ENCODE peak calls at places on chromosomes 2 and 18, in four cellular contexts. One of them, this sample, is unnamed.

GRCh38 chr2:220585241-220585640 is 957.8 kb downstream of the SLC4A3 start:
- DNase-seq in astrocyte: peak; percentile 5
- DNase-seq in H7: no peak
- DNase-seq in AG10803: peak; percentile 4
- DNase-seq in this sample: no peak

GRCh38 chr2:112591413-112591812 is 7.0 kb downstream of the CHCHD5 start:
- DNase-seq in astrocyte: no peak
- DNase-seq in H7: no peak
- DNase-seq in AG10803: no peak
- DNase-seq in this sample: no peak

GRCh38 chr2:133434962-133435668 is 133.1 kb downstream of the NCKAP5 start:
- DNase-seq in astrocyte: peak; percentile 88
- DNase-seq in H7: no peak
- DNase-seq in AG10803: peak; percentile 24
- DNase-seq in this sample: peak; percentile 33

GRCh38 chr18:79988925-79989361 is 580 bp upstream of the TXNL4A start:
- DNase-seq in astrocyte: peak; percentile 44
- DNase-seq in H7: peak; percentile 78
- DNase-seq in AG10803: peak; percentile 62
- DNase-seq in this sample: no peak

GRCh38 chr18:75393721-75394120 is 33.8 kb downstream of the SMIM21 start:
- DNase-seq in astrocyte: no peak
- DNase-seq in H7: no peak
- DNase-seq in AG10803: peak; percentile 85
- DNase-seq in this sample: no peak

GRCh38 chr18:37577051-37577611 is 11.5 kb upstream of the CELF4 start:
- DNase-seq in astrocyte: no peak
- DNase-seq in H7: peak; percentile 85
- DNase-seq in AG10803: no peak
- DNase-seq in this sample: no peak

GRCh38 chr18:42447688-42448087 is 492.7 kb downstream of the PIK3C3 start:
- DNase-seq in astrocyte: no peak
- DNase-seq in H7: no peak
- DNase-seq in AG10803: no peak
- DNase-seq in this sample: no peak

GRCh38 chr2:189608799-189609422 is 28.3 kb upstream of the SLC40A1 start:
- DNase-seq in astrocyte: peak; percentile 8
- DNase-seq in H7: no peak
- DNase-seq in AG10803: peak; percentile 51
- DNase-seq in this sample: no peak

GRCh38 chr18:69172046-69172445 is 228.6 kb upstream of the DOK6 start:
- DNase-seq in astrocyte: no peak
- DNase-seq in H7: no peak
- DNase-seq in AG10803: peak; percentile 17
- DNase-seq in this sample: no peak

GRCh38 chr2:64668542-64668941 is 14.8 kb upstream of the SERTAD2 start:
- DNase-seq in astrocyte: no peak
- DNase-seq in H7: no peak
- DNase-seq in AG10803: no peak
- DNase-seq in this sample: no peak

GRCh38 chr2:181984060-181984459 is 1.6 kb upstream of the PPP1R1C start:
- DNase-seq in astrocyte: no peak
- DNase-seq in H7: no peak
- DNase-seq in AG10803: no peak
- DNase-seq in this sample: no peak

GRCh38 chr2:173961346-173961705 is 3.8 kb downstream of the SP3 start:
- DNase-seq in astrocyte: no peak
- DNase-seq in H7: no peak
- DNase-seq in AG10803: no peak
- DNase-seq in this sample: no peak

GRCh38 chr2:173958198-173958846 is 6.9 kb downstream of the SP3 start:
- DNase-seq in astrocyte: no peak
- DNase-seq in H7: no peak
- DNase-seq in AG10803: no peak
- DNase-seq in this sample: no peak

GRCh38 chr2:173959358-173959884 is 5.8 kb downstream of the SP3 start:
- DNase-seq in astrocyte: no peak
- DNase-seq in H7: no peak
- DNase-seq in AG10803: no peak
- DNase-seq in this sample: no peak

GRCh38 chr2:173962036-173962435 is 3.1 kb downstream of the SP3 start:
- DNase-seq in astrocyte: no peak
- DNase-seq in H7: no peak
- DNase-seq in AG10803: no peak
- DNase-seq in this sample: no peak

GRCh38 chr2:173959909-173960308 is 5.3 kb downstream of the SP3 start:
- DNase-seq in astrocyte: no peak
- DNase-seq in H7: no peak
- DNase-seq in AG10803: no peak
- DNase-seq in this sample: no peak
- H3K4me3 ChIP-seq in astrocyte: no peak overlapping the region
- H3K4me3 ChIP-seq in H7: no peak overlapping the region
- H3K4me3 ChIP-seq in AG10803: no peak overlapping the region
- H3K4me3 ChIP-seq in this sample: no peak overlapping the region

GRCh38 chr2:234165421-234165820 is 114.9 kb downstream of the SPP2 start:
- DNase-seq in astrocyte: peak; percentile 98
- DNase-seq in H7: no peak
- DNase-seq in AG10803: peak; percentile 86
- DNase-seq in this sample: peak; percentile 49

GRCh38 chr2:234163510-234163909 is 113.0 kb downstream of the SPP2 start:
- DNase-seq in astrocyte: no peak
- DNase-seq in H7: no peak
- DNase-seq in AG10803: no peak
- DNase-seq in this sample: no peak

GRCh38 chr2:234161932-234162331 is 111.4 kb downstream of the SPP2 start:
- DNase-seq in astrocyte: no peak
- DNase-seq in H7: no peak
- DNase-seq in AG10803: no peak
- DNase-seq in this sample: no peak

GRCh38 chr2:234164499-234165409 is 114.3 kb downstream of the SPP2 start:
- DNase-seq in astrocyte: no peak
- DNase-seq in H7: no peak
- DNase-seq in AG10803: no peak
- DNase-seq in this sample: no peak

GRCh38 chr2:234162876-234163275 is 112.4 kb downstream of the SPP2 start:
- DNase-seq in astrocyte: no peak
- DNase-seq in H7: no peak
- DNase-seq in AG10803: no peak
- DNase-seq in this sample: no peak
- H3K4me3 ChIP-seq in astrocyte: no peak overlapping the region
- H3K4me3 ChIP-seq in H7: no peak overlapping the region
- H3K4me3 ChIP-seq in AG10803: no peak overlapping the region
- H3K4me3 ChIP-seq in this sample: no peak overlapping the region

GRCh38 chr2:54208364-54209240 is 47.4 kb downstream of the TSPYL6 start:
- DNase-seq in astrocyte: peak; percentile 59
- DNase-seq in H7: no peak
- DNase-seq in AG10803: peak; percentile 74
- DNase-seq in this sample: no peak
- H3K4me3 ChIP-seq in astrocyte: no peak overlapping the region
- H3K4me3 ChIP-seq in H7: no peak overlapping the region
- H3K4me3 ChIP-seq in AG10803: no peak overlapping the region
- H3K4me3 ChIP-seq in this sample: no peak overlapping the region

GRCh38 chr18:58674863-58675472 is 3.7 kb downstream of the MALT1 start:
- DNase-seq in astrocyte: peak; percentile 59
- DNase-seq in H7: no peak
- DNase-seq in AG10803: peak; percentile 18
- DNase-seq in this sample: no peak
- H3K4me3 ChIP-seq in astrocyte: no peak overlapping the region
- H3K4me3 ChIP-seq in H7: no peak overlapping the region
- H3K4me3 ChIP-seq in AG10803: no peak overlapping the region
- H3K4me3 ChIP-seq in this sample: no peak overlapping the region

GRCh38 chr2:239396881-239397681 is 3.7 kb downstream of the HDAC4 start:
- DNase-seq in astrocyte: no peak
- DNase-seq in H7: peak; percentile 69
- DNase-seq in AG10803: no peak
- DNase-seq in this sample: no peak

GRCh38 chr2:239397856-239398470 is 2.9 kb downstream of the HDAC4 start:
- DNase-seq in astrocyte: no peak
- DNase-seq in H7: no peak
- DNase-seq in AG10803: peak; percentile 36
- DNase-seq in this sample: no peak

GRCh38 chr2:239399404-239399999 is 1.3 kb downstream of the HDAC4 start:
- DNase-seq in astrocyte: no peak
- DNase-seq in H7: peak; percentile 57
- DNase-seq in AG10803: peak; percentile 6
- DNase-seq in this sample: no peak

GRCh38 chr2:239400000-239400831 is 604 bp downstream of the HDAC4 start:
- DNase-seq in astrocyte: no peak
- DNase-seq in H7: peak; percentile 72
- DNase-seq in AG10803: no peak
- DNase-seq in this sample: no peak

GRCh38 chr2:239398536-239398935 is 2.3 kb downstream of the HDAC4 start:
- DNase-seq in astrocyte: no peak
- DNase-seq in H7: peak; percentile 65
- DNase-seq in AG10803: no peak
- DNase-seq in this sample: no peak
- H3K4me3 ChIP-seq in astrocyte: no peak overlapping the region
- H3K4me3 ChIP-seq in H7: no peak overlapping the region
- H3K4me3 ChIP-seq in AG10803: peak overlapping the region; percentile 66
- H3K4me3 ChIP-seq in this sample: no peak overlapping the region

GRCh38 chr2:206855585-206856433 is 83.5 kb upstream of the CPO start:
- DNase-seq in astrocyte: peak; percentile 8
- DNase-seq in H7: no peak
- DNase-seq in AG10803: peak; percentile 8
- DNase-seq in this sample: no peak
- H3K4me3 ChIP-seq in astrocyte: no peak overlapping the region
- H3K4me3 ChIP-seq in H7: no peak overlapping the region
- H3K4me3 ChIP-seq in AG10803: no peak overlapping the region
- H3K4me3 ChIP-seq in this sample: no peak overlapping the region

GRCh38 chr2:25740810-25741381 is 67.5 kb upstream of the DTNB start:
- DNase-seq in astrocyte: peak; percentile 10
- DNase-seq in H7: peak; percentile 64
- DNase-seq in AG10803: peak; percentile 34
- DNase-seq in this sample: peak; percentile 7

GRCh38 chr2:25738383-25739343 is 65.3 kb upstream of the DTNB start:
- DNase-seq in astrocyte: no peak
- DNase-seq in H7: no peak
- DNase-seq in AG10803: no peak
- DNase-seq in this sample: no peak

GRCh38 chr2:25744055-25744454 is 70.7 kb upstream of the DTNB start:
- DNase-seq in astrocyte: no peak
- DNase-seq in H7: no peak
- DNase-seq in AG10803: no peak
- DNase-seq in this sample: no peak

GRCh38 chr2:25742501-25742900 is 69.1 kb upstream of the DTNB start:
- DNase-seq in astrocyte: no peak
- DNase-seq in H7: no peak
- DNase-seq in AG10803: no peak
- DNase-seq in this sample: no peak

DNA sequence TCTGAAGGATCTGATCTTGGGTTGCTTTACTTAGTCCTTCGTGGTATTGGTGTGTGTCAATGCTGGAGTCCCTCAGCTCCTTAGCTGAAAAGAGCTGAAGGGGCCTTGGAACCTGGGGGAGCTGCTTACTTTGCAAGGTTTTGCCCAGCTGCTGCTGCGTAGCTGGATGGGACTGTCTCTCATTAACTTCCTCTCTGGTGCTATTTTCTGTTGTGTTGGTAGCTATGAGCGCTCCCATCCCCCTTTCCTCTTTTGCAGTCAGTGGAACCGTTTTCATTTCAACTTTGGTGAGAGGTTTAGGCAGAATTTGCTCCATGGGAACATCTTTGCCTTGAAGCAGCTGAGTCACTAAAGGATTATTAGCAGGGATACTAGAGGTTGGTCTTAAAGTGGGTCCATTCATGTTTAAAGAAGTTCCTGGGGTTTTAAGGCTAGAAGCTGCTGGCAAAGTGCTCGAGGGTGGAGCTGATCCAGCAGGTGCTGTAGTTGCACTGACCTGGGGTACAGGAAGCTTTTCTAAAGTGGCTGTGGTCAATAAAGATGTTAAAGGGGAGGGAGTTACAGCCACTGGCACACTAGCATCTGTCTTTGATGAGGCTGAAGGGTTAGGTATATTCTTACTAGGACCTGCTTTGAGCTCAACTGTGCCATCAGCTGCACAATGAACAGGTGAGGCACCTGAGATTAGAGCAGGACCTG is 69.9 kb upstream of the DTNB start:
- DNase-seq in astrocyte: no peak
- DNase-seq in H7: no peak
- DNase-seq in AG10803: no peak
- DNase-seq in this sample: no peak
- H3K4me3 ChIP-seq in astrocyte: no peak overlapping the region
- H3K4me3 ChIP-seq in H7: no peak overlapping the region
- H3K4me3 ChIP-seq in AG10803: no peak overlapping the region
- H3K4me3 ChIP-seq in this sample: no peak overlapping the region

GRCh38 chr2:9952856-9953503 is 1.5 kb downstream of the GRHL1 start:
- DNase-seq in astrocyte: no peak
- DNase-seq in H7: no peak
- DNase-seq in AG10803: no peak
- DNase-seq in this sample: no peak
- H3K4me3 ChIP-seq in astrocyte: no peak overlapping the region
- H3K4me3 ChIP-seq in H7: no peak overlapping the region
- H3K4me3 ChIP-seq in AG10803: no peak overlapping the region
- H3K4me3 ChIP-seq in this sample: no peak overlapping the region